ENCODE peak calls at places on chromosome 13, in six cellular contexts. A is adrenal gland; F is activated CD8-positive, alpha-beta T cell treated with anti-CD3 and anti-CD28 coated beads for 36 hours; L is activated CD4-positive, alpha-beta T cell treated with anti-CD3 and anti-CD28 coated beads, Interleukin-2, amount 10 ng/mL, durations not matched to agents 7 days and 5 days; O is coronary artery; T is kidney tubule cell. J is an unnamed sample.
A peak's percentile ranks its signal among the peaks of the same experiment; 100 is the strongest.

GRCh38 chr13:42892760-42893159 is 99.3 kb downstream of the EPSTI1 start:
- DNase-seq in A (no peak), F (no peak), L (no peak), O (no peak), T (no peak), J (no peak)

GRCh38 chr13:94079876-94080275 is 399.6 kb downstream of the DCT start:
- DNase-seq in A (no peak), F (no peak), L (no peak), O (no peak), T (peak; percentile 28), J (no peak)

GRCh38 chr13:113883314-113883811 is 19.5 kb upstream of the GAS6 start:
- DNase-seq in A (no peak), F (no peak), L (no peak), O (no peak), T (no peak), J (no peak)

GRCh38 chr13:109297628-109298027 is 488.8 kb downstream of the IRS2 start:
- DNase-seq in A (no peak), F (no peak), L (no peak), O (no peak), T (peak; percentile 29), J (no peak)

GRCh38 chr13:24275041-24275440 is 34.3 kb upstream of the C1QTNF9 start:
- DNase-seq in A (no peak), F (no peak), L (no peak), O (peak; percentile 38), T (no peak), J (no peak)

GRCh38 chr13:48038763-48039162 is 1.2 kb downstream of the NUDT15 start:
- DNase-seq in A (no peak), F (no peak), L (no peak), O (no peak), T (peak; percentile 42), J (no peak)

GRCh38 chr13:106401081-106401480 is 134.4 kb downstream of the EFNB2 start:
- DNase-seq in A (no peak), F (no peak), L (no peak), O (no peak), T (no peak), J (no peak)

GRCh38 chr13:112067871-112068305 is 939 bp downstream of the SOX1 start:
- DNase-seq in A (no peak), F (no peak), L (no peak), O (no peak), T (no peak), J (no peak)

GRCh38 chr13:110227416-110227815 is 79.5 kb downstream of the COL4A1 start:
- DNase-seq in A (no peak), F (no peak), L (no peak), O (no peak), T (no peak), J (no peak)

GRCh38 chr13:101919541-101920306 is 467.2 kb downstream of the ITGBL1 start:
- DNase-seq in A (no peak), F (no peak), L (no peak), O (no peak), T (peak; percentile 18), J (no peak)

GRCh38 chr13:35961002-35961401 is 170.2 kb downstream of the DCLK1 start:
- DNase-seq in A (no peak), F (no peak), L (no peak), O (no peak), T (peak; percentile 64), J (peak; percentile 9)

GRCh38 chr13:30744056-30744684 is 8.8 kb downstream of the ALOX5AP start:
- DNase-seq in A (peak; percentile 65), F (peak; percentile 94), L (peak; percentile 91), O (no peak), T (peak; percentile 85), J (peak; percentile 88)

GRCh38 chr13:93244918-93245280 is 18.3 kb downstream of the GPC6 start:
- DNase-seq in A (no peak), F (no peak), L (no peak), O (no peak), T (peak; percentile 86), J (peak; percentile 74)

GRCh38 chr13:68759617-68760016 is 1348.0 kb upstream of the ATXN8OS start:
- DNase-seq in A (no peak), F (no peak), L (no peak), O (no peak), T (no peak), J (no peak)

J was measured in RCC 7860.